ENCODE peak calls at places on chromosomes 12 and 14, in ten cellular contexts. P is CD8-positive, alpha-beta memory T cell; V is naive thymus-derived CD4-positive, alpha-beta T cell; X is pancreas; Z is suprapubic skin; O is lower lobe of right lung; B is sigmoid colon; G is breast epithelium; R is cardiac muscle cell; F is OCI-LY7. L is an unnamed sample.
A peak's percentile ranks its signal among the peaks of the same experiment; 100 is the strongest.

GRCh38 chr12:25004447-25004846 is 55.5 kb upstream of the BCAT1 start:
- DNase-seq in B (no peak), O (no peak), V (no peak), F (no peak), P (no peak), X (no peak), R (no peak), Z (no peak), G (no peak), L (no peak)

GRCh38 chr12:32334384-32334783 is 65.0 kb upstream of the FGD4 start:
- DNase-seq in O (no peak), X (no peak), B (no peak), G (no peak), F (no peak), Z (no peak), R (no peak), P (no peak), V (no peak), L (no peak)

GRCh38 chr12:79685068-79685467 is 5.7 kb downstream of the PAWR start:
- DNase-seq in R (peak; percentile 27), O (no peak), G (no peak), F (no peak), B (no peak), V (no peak), Z (no peak), P (no peak), X (no peak), L (no peak)

GRCh38 chr12:117774986-117775775 is 193.6 kb downstream of the KSR2 start:
- DNase-seq in V (no peak), O (no peak), F (no peak), X (no peak), R (no peak), Z (no peak), B (no peak), P (no peak), G (no peak), L (no peak)

GRCh38 chr14:102949062-102949800 is 26.8 kb downstream of the AMN start:
- DNase-seq in X (no peak), O (no peak), P (peak; percentile 74), R (no peak), F (peak; percentile 61), V (peak; percentile 82), B (no peak), G (no peak), Z (no peak), L (no peak)

GRCh38 chr12:122615780-122616179 is 87.4 kb downstream of the HCAR2 start:
- DNase-seq in O (no peak), Z (no peak), B (no peak), F (no peak), X (no peak), R (no peak), V (no peak), G (no peak), P (no peak), L (no peak)

GRCh38 chr14:29710015-29710414 is 217.6 kb downstream of the PRKD1 start:
- DNase-seq in G (no peak), R (peak; percentile 34), Z (no peak), P (no peak), O (no peak), F (no peak), X (no peak), V (no peak), B (no peak), L (no peak)

GRCh38 chr14:78048120-78048519 is 122.1 kb upstream of the NRXN3 start:
- DNase-seq in R (no peak), B (no peak), P (no peak), F (no peak), Z (no peak), X (no peak), O (no peak), V (no peak), G (no peak), L (no peak)

GRCh38 chr14:75049731-75050201 is 1.5 kb downstream of the MLH3 start:
- DNase-seq in R (peak; percentile 27), Z (no peak), X (no peak), O (no peak), V (no peak), B (no peak), P (no peak), F (no peak), G (no peak), L (no peak)

GRCh38 chr12:105470601-105471000 is 140.1 kb downstream of the C12orf75 start:
- DNase-seq in F (no peak), Z (no peak), R (no peak), P (no peak), V (no peak), O (no peak), B (no peak), G (no peak), X (no peak), L (no peak)

GRCh38 chr12:105470102-105470501 is 139.6 kb downstream of the C12orf75 start:
- DNase-seq in O (no peak), F (no peak), X (no peak), P (no peak), G (no peak), V (no peak), R (no peak), Z (no peak), B (no peak), L (no peak)

GRCh38 chr12:105468464-105468863 is 138.0 kb downstream of the C12orf75 start:
- DNase-seq in P (no peak), B (no peak), X (no peak), Z (no peak), F (no peak), R (no peak), V (no peak), G (no peak), O (no peak), L (no peak)

GRCh38 chr12:105469182-105469581 is 138.7 kb downstream of the C12orf75 start:
- DNase-seq in O (no peak), R (no peak), B (peak; percentile 60), F (no peak), G (no peak), V (no peak), X (no peak), P (no peak), Z (no peak), L (no peak)

DNA sequence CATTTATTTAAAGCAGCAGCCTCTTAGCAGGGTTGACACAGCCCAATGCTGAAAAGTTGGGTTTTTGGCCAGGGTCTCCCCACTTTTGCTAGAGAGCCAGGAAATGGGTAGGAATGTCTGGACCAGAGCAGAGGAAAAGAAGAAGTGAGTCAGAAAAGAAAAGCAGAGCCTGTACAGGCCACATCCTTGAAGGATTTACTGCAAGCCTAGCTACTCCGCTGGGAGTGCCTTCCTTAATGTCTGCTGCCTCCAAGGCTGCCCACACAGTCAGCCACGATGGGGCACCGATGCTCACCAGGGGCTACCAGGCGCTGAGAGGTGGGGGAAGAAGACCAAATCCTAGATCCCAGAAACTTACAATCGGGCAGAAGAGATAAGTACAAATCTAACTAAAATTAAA is 139.2 kb downstream of the C12orf75 start:
- DNase-seq in B (no peak), P (no peak), V (no peak), Z (no peak), O (no peak), R (no peak), G (no peak), X (no peak), F (no peak), L (no peak)
- H3K27ac ChIP-seq in B (peak overlapping the region; percentile 12), P (no peak overlapping the region), V (no peak overlapping the region), Z (no peak overlapping the region), O (peak overlapping the region; percentile 67), R (no peak overlapping the region), G (no peak overlapping the region), X (no peak overlapping the region), F (no peak overlapping the region), L (no peak overlapping the region)

GRCh38 chr12:132272706-132273105 is 56.7 kb downstream of the GALNT9 start:
- DNase-seq in X (no peak), O (no peak), V (no peak), Z (no peak), P (no peak), B (no peak), G (no peak), F (no peak), R (no peak), L (peak; percentile 62)
- H3K4me1 ChIP-seq in X (no peaks in the 10 kb centered on the region), O (no peaks in the 10 kb centered on the region), V (no peaks in the 10 kb centered on the region), Z (peaks cover 8% of the 10 kb centered on the region), P (no peaks in the 10 kb centered on the region), B (peaks cover 35% of the 10 kb centered on the region), G (no peaks in the 10 kb centered on the region), F (no peaks in the 10 kb centered on the region), R (no peaks in the 10 kb centered on the region), L (no peaks in the 10 kb centered on the region)

GRCh38 chr12:83042441-83043215 is 355.9 kb downstream of the TMTC2 start:
- DNase-seq in Z (no peak), V (no peak), R (peak; percentile 13), G (no peak), O (no peak), F (no peak), B (peak; percentile 59), X (no peak), P (no peak), L (no peak)

GRCh38 chr12:83039413-83039812 is 352.7 kb downstream of the TMTC2 start:
- DNase-seq in Z (no peak), B (no peak), P (no peak), X (no peak), O (no peak), R (no peak), G (no peak), F (no peak), V (no peak), L (no peak)

GRCh38 chr12:83036847-83037246 is 350.1 kb downstream of the TMTC2 start:
- DNase-seq in X (no peak), R (no peak), P (no peak), Z (no peak), F (no peak), G (no peak), O (no peak), B (no peak), V (no peak), L (no peak)

GRCh38 chr12:83040991-83041390 is 354.3 kb downstream of the TMTC2 start:
- DNase-seq in B (no peak), Z (no peak), G (no peak), O (no peak), P (no peak), X (no peak), R (no peak), V (no peak), F (no peak), L (no peak)

DNA sequence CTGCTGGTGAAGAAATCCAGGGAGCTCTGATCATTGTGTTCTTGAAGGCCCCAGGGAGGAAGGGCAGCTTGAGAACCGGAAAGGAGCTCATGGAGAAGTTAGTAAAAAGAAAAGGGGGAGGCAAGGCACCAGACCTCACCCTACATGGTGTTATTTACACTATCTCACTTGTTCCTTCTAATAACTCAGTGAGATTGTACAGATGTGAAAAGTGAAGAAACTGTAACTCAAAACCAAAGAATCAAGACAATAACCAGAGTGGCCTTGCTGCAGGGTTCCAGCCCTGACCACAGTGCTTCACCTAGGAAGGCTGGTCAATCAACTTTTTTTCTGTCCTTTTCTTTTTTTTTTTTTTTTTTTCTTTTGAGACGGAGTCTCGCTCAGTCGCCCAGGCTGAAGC is 353.6 kb downstream of the TMTC2 start:
- DNase-seq in O (no peak), G (no peak), F (no peak), X (no peak), R (peak; percentile 11), P (no peak), V (no peak), Z (no peak), B (peak; percentile 66), L (no peak)
- H3K27ac ChIP-seq in O (no peak overlapping the region), G (no peak overlapping the region), F (no peak overlapping the region), X (no peak overlapping the region), R (no peak overlapping the region), P (no peak overlapping the region), V (no peak overlapping the region), Z (no peak overlapping the region), B (no peak overlapping the region), L (no peak overlapping the region)

GRCh38 chr12:64675795-64676194 is 65.5 kb downstream of the RASSF3 start:
- DNase-seq in O (no peak), V (no peak), F (no peak), X (peak; percentile 61), P (no peak), Z (no peak), R (peak; percentile 47), B (peak; percentile 83), G (no peak), L (no peak)
- H3K4me1 ChIP-seq in O (peaks cover 96% of the 10 kb centered on the region), V (peaks cover 97% of the 10 kb centered on the region), F (peaks cover 67% of the 10 kb centered on the region), X (peaks cover 27% of the 10 kb centered on the region), P (peaks cover 95% of the 10 kb centered on the region), Z (peaks cover 61% of the 10 kb centered on the region), R (peaks cover 31% of the 10 kb centered on the region), B (peaks cover 86% of the 10 kb centered on the region), G (no peaks in the 10 kb centered on the region), L (peaks cover 100% of the 10 kb centered on the region)